ENCODE peak calls at places on chromosomes 5 and 9, in five cellular contexts. N is CD8-positive, alpha-beta T cell; K is kidney; S is testis; G is tibial artery. F is an unnamed sample.

GRCh38 chr9:98627291-98627690 is 81.4 kb downstream of the GABBR2 start:
- DNase-seq in N (no peak), K (no peak), S (no peak), G (no peak), F (no peak)

GRCh38 chr9:19994296-19994695 is 205.5 kb upstream of the SLC24A2 start:
- DNase-seq in N (no peak), K (no peak), S (no peak), G (no peak), F (no peak)

GRCh38 chr9:121498487-121499176 is 1.0 kb downstream of the GGTA1 start:
- DNase-seq in N (no peak), K (no peak), S (peak; percentile 43), G (peak; percentile 83), F (peak; percentile 67)

GRCh38 chr5:53537711-53538110 is 22.7 kb upstream of the NDUFS4 start:
- DNase-seq in N (no peak), K (no peak), S (no peak), G (no peak), F (no peak)

GRCh38 chr5:59251627-59252026 is 641.9 kb downstream of the PDE4D start:
- DNase-seq in N (no peak), K (no peak), S (no peak), G (no peak), F (no peak)

GRCh38 chr5:117262607-117263131 is 688.0 kb upstream of the SEMA6A start:
- DNase-seq in N (no peak), K (no peak), S (no peak), G (no peak), F (no peak)

GRCh38 chr9:117516676-117517632 is 102.1 kb upstream of the ASTN2 start:
- DNase-seq in N (no peak), K (no peak), S (no peak), G (no peak), F (no peak)

GRCh38 chr9:87502446-87503232 is 5.0 kb downstream of the DAPK1 start:
- DNase-seq in N (no peak), K (peak; percentile 48), S (no peak), G (no peak), F (no peak)

GRCh38 chr5:14036514-14036913 is 92.0 kb upstream of the DNAH5 start:
- DNase-seq in N (no peak), K (no peak), S (no peak), G (no peak), F (peak; percentile 70)

GRCh38 chr5:140245354-140245753 is 57.5 kb downstream of the PFDN1 start:
- DNase-seq in N (no peak), K (no peak), S (no peak), G (no peak), F (no peak)

GRCh38 chr5:142356318-142356715 is 31.5 kb upstream of the SPRY4 start:
- DNase-seq in N (no peak), K (no peak), S (no peak), G (no peak), F (no peak)
- H3K27ac ChIP-seq in N (peak overlapping the region; percentile 40), K (peak overlapping the region; percentile 92), S (peak overlapping the region; percentile 75), G (peak overlapping the region; percentile 90), F (peak overlapping the region; percentile 91)

DNA sequence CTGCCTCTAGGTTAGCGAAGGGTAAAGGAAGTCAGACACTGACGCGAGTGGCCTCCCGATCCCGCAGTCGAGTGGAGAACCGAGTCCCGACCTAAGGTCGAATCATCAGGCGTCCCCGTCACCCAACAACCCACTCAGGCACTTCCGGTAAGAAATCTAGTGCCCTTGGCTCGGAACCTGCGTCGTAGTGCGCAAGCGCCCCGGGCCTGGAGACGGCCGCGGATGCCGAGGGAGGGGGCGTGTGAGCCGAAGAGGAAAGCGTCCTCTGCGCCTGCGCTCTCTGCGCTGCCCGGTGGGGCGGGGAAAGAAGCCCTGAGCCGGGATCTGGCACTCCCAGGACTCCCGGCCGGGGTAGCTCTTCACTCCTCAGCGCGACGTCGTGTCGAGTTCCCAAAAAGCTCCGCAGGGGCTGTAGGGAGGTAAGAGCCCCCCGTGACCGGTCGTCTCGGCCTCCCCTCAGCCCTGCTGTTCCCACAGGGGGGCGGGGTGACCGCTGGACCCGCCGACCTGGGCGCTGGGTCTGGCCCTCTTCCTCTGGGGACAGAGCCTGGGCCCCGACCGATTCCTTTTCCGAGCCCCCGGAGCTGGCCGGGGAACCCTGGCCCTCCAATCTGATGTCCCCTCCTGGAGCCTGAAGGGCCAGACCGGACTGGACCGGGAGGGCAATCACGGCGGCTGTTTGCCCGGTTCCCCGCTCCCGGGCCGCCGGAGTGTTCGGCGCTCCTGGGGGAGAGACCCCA is at the start of gene ZFYVE16:
- DNase-seq in N (peak; percentile 96), K (peak; percentile 99), S (peak; percentile 98), G (peak; percentile 99), F (peak; percentile 99)
- TF ChIP-seq CTCF in N (no peak), K (no peak), S (no peak), G (peak; percentile 42), F (peak; percentile 66)

DNA sequence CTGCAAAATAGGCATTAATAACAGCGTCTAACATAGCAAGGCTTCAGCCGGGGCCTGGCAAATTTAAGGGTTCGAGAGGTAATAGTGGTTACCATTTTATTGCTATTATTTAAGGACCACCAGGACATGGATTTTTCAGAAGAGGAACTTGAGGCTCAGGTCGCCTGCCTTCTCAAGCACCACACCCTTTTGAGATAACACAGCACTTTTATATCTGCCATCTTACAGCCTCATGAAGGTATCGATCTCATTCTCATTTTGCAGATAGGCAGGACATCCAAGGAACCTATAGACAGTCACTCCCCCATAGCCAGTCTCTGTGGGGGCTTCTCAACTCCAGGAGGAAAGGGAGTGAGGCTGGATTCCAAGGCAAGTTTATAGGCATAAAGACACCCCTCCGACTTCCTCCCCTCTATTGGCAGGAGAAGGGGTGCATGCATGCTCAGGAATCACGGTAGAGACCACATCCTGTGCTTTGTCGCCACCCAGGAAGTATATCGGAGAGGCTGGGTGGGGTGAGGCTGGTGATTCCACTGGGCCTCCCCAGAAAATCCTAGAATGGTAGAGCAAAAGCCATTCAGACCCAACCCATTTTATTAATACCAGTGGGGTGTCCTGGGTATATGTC is 2.3 kb downstream of the ANXA6 start:
- DNase-seq in N (peak; percentile 55), K (no peak), S (no peak), G (no peak), F (no peak)
- H3K4me1 ChIP-seq in N (peaks cover 67% of the 10 kb centered on the region), K (peaks cover 43% of the 10 kb centered on the region), S (peaks cover 42% of the 10 kb centered on the region), G (peaks cover 75% of the 10 kb centered on the region), F (peaks cover 28% of the 10 kb centered on the region)

GRCh38 chr9:69151506-69151905 is 22.6 kb upstream of the TJP2 start:
- DNase-seq in N (no peak), K (no peak), S (no peak), G (no peak), F (no peak)

GRCh38 chr9:69147041-69147834 is 26.8 kb upstream of the TJP2 start:
- DNase-seq in N (no peak), K (no peak), S (no peak), G (no peak), F (peak; percentile 38)

GRCh38 chr9:69153707-69154521 is 20.2 kb upstream of the TJP2 start:
- DNase-seq in N (no peak), K (no peak), S (no peak), G (no peak), F (peak; percentile 38)

GRCh38 chr9:69145148-69145547 is 28.9 kb upstream of the TJP2 start:
- DNase-seq in N (no peak), K (no peak), S (no peak), G (no peak), F (no peak)

GRCh38 chr9:69149321-69149807 is 24.7 kb upstream of the TJP2 start:
- DNase-seq in N (no peak), K (no peak), S (peak; percentile 47), G (no peak), F (peak; percentile 42)
- H3K27ac ChIP-seq in N (no peak overlapping the region), K (no peak overlapping the region), S (no peak overlapping the region), G (peak overlapping the region; percentile 65), F (peak overlapping the region; percentile 17)

F was measured in endodermal cell.